ENCODE peak calls at places on chromosomes 4 and X, in six cellular contexts. One of them, this sample, is unnamed.

GRCh38 chr4:94641702-94642560 is 115.8 kb upstream of the BMPR1B start:
- DNase-seq in A549: peak; percentile 47
- DNase-seq in suprapubic skin: no peak
- DNase-seq in H54: peak; percentile 3
- DNase-seq in Peyer's patch: no peak
- DNase-seq in thyroid gland: no peak
- DNase-seq in this sample: no peak

GRCh38 chr4:110172972-110173371 is 25.4 kb downstream of the ELOVL6 start:
- DNase-seq in A549: no peak
- DNase-seq in suprapubic skin: no peak
- DNase-seq in H54: no peak
- DNase-seq in Peyer's patch: no peak
- DNase-seq in thyroid gland: no peak
- DNase-seq in this sample: no peak

GRCh38 chr4:140296335-140296753 is 77.1 kb upstream of the SCOC start:
- DNase-seq in A549: peak; percentile 36
- DNase-seq in suprapubic skin: peak; percentile 91
- DNase-seq in H54: peak; percentile 32
- DNase-seq in Peyer's patch: no peak
- DNase-seq in thyroid gland: peak; percentile 22
- DNase-seq in this sample: no peak

GRCh38 chr4:157012781-157013180 is 41.2 kb upstream of the PDGFC start:
- DNase-seq in A549: no peak
- DNase-seq in suprapubic skin: no peak
- DNase-seq in H54: no peak
- DNase-seq in Peyer's patch: no peak
- DNase-seq in thyroid gland: no peak
- DNase-seq in this sample: no peak

GRCh38 chr4:41349021-41349420 is 92.3 kb downstream of the UCHL1 start:
- DNase-seq in A549: no peak
- DNase-seq in suprapubic skin: no peak
- DNase-seq in H54: no peak
- DNase-seq in Peyer's patch: no peak
- DNase-seq in thyroid gland: no peak
- DNase-seq in this sample: no peak

GRCh38 chr4:152971053-152971452 is 34.9 kb downstream of the FHDC1 start:
- DNase-seq in A549: no peak
- DNase-seq in suprapubic skin: no peak
- DNase-seq in H54: no peak
- DNase-seq in Peyer's patch: no peak
- DNase-seq in thyroid gland: no peak
- DNase-seq in this sample: no peak

GRCh38 chr4:53431052-53431451 is 53.6 kb downstream of the FIP1L1 start:
- DNase-seq in A549: no peak
- DNase-seq in suprapubic skin: no peak
- DNase-seq in H54: no peak
- DNase-seq in Peyer's patch: no peak
- DNase-seq in thyroid gland: no peak
- DNase-seq in this sample: no peak

GRCh38 chr4:147683172-147683571 is 791 bp downstream of the PRMT9 start:
- DNase-seq in A549: no peak
- DNase-seq in suprapubic skin: no peak
- DNase-seq in H54: no peak
- DNase-seq in Peyer's patch: no peak
- DNase-seq in thyroid gland: peak; percentile 53
- DNase-seq in this sample: peak; percentile 47

GRCh38 chrX:102714994-102715393 is 2.7 kb downstream of the GPRASP2 start:
- DNase-seq in A549: no peak
- DNase-seq in suprapubic skin: no peak
- DNase-seq in H54: no peak
- DNase-seq in Peyer's patch: no peak
- DNase-seq in thyroid gland: no peak
- DNase-seq in this sample: no peak

GRCh38 chrX:150529587-150529986 is 38.8 kb upstream of the MTM1 start:
- DNase-seq in A549: no peak
- DNase-seq in suprapubic skin: no peak
- DNase-seq in H54: no peak
- DNase-seq in Peyer's patch: no peak
- DNase-seq in thyroid gland: no peak
- DNase-seq in this sample: no peak

GRCh38 chrX:77436682-77437081 is 10.5 kb upstream of the FGF16 start:
- DNase-seq in A549: no peak
- DNase-seq in suprapubic skin: no peak
- DNase-seq in H54: no peak
- DNase-seq in Peyer's patch: no peak
- DNase-seq in thyroid gland: no peak
- DNase-seq in this sample: no peak

GRCh38 chrX:47239199-47239598 is 6.4 kb downstream of the USP11 start:
- DNase-seq in A549: no peak
- DNase-seq in suprapubic skin: no peak
- DNase-seq in H54: no peak
- DNase-seq in Peyer's patch: no peak
- DNase-seq in thyroid gland: no peak
- DNase-seq in this sample: no peak

GRCh38 chrX:134396174-134396573 is 63.8 kb upstream of the HPRT1 start:
- DNase-seq in A549: peak; percentile 14
- DNase-seq in suprapubic skin: no peak
- DNase-seq in H54: peak; percentile 9
- DNase-seq in Peyer's patch: no peak
- DNase-seq in thyroid gland: no peak
- DNase-seq in this sample: peak; percentile 2

GRCh38 chr4:28014469-28014868 is 1153.8 kb downstream of the STIM2 start:
- DNase-seq in A549: no peak
- DNase-seq in suprapubic skin: no peak
- DNase-seq in H54: no peak
- DNase-seq in Peyer's patch: no peak
- DNase-seq in thyroid gland: no peak
- DNase-seq in this sample: peak; percentile 1

GRCh38 chr4:87884976-87885574 is 52.3 kb downstream of the MEPE start:
- DNase-seq in A549: no peak
- DNase-seq in suprapubic skin: no peak
- DNase-seq in H54: no peak
- DNase-seq in Peyer's patch: no peak
- DNase-seq in thyroid gland: no peak
- DNase-seq in this sample: peak; percentile 83

GRCh38 chr4:79121875-79122358 is 182.7 kb upstream of the PAQR3 start:
- DNase-seq in A549: no peak
- DNase-seq in suprapubic skin: no peak
- DNase-seq in H54: no peak
- DNase-seq in Peyer's patch: no peak
- DNase-seq in thyroid gland: no peak
- DNase-seq in this sample: no peak

GRCh38 chr4:99894998-99895397 is 771 bp upstream of the LAMTOR3 start:
- DNase-seq in A549: no peak
- DNase-seq in suprapubic skin: no peak
- DNase-seq in H54: no peak
- DNase-seq in Peyer's patch: peak; percentile 46
- DNase-seq in thyroid gland: no peak
- DNase-seq in this sample: no peak

GRCh38 chr4:99893029-99893428 is 1.2 kb downstream of the LAMTOR3 start:
- DNase-seq in A549: no peak
- DNase-seq in suprapubic skin: no peak
- DNase-seq in H54: no peak
- DNase-seq in Peyer's patch: no peak
- DNase-seq in thyroid gland: no peak
- DNase-seq in this sample: no peak

GRCh38 chr4:99893991-99894981 is at the start of gene LAMTOR3:
- DNase-seq in A549: peak; percentile 60
- DNase-seq in suprapubic skin: peak; percentile 92
- DNase-seq in H54: peak; percentile 49
- DNase-seq in Peyer's patch: peak; percentile 92
- DNase-seq in thyroid gland: peak; percentile 91
- DNase-seq in this sample: peak; percentile 95
- TF ChIP-seq POLR2A in A549: peak; percentile 12
- TF ChIP-seq POLR2A in suprapubic skin: no peak
- TF ChIP-seq POLR2A in H54: peak; percentile 37
- TF ChIP-seq POLR2A in Peyer's patch: peak; percentile 64
- TF ChIP-seq POLR2A in thyroid gland: peak; percentile 48
- TF ChIP-seq POLR2A in this sample: peak; percentile 68

GRCh38 chr4:6716018-6716911 is at the start of gene BLOC1S4:
- DNase-seq in A549: peak; percentile 82
- DNase-seq in suprapubic skin: no peak
- DNase-seq in H54: peak; percentile 60
- DNase-seq in Peyer's patch: peak; percentile 92
- DNase-seq in thyroid gland: peak; percentile 86
- DNase-seq in this sample: peak; percentile 96
- TF ChIP-seq POLR2A in A549: peak; percentile 69
- TF ChIP-seq POLR2A in suprapubic skin: no peak
- TF ChIP-seq POLR2A in H54: peak; percentile 75
- TF ChIP-seq POLR2A in Peyer's patch: peak; percentile 76
- TF ChIP-seq POLR2A in thyroid gland: peak; percentile 88
- TF ChIP-seq POLR2A in this sample: peak; percentile 84

GRCh38 chr4:176320340-176320975 is 692 bp downstream of the SPCS3 start:
- DNase-seq in A549: peak; percentile 66
- DNase-seq in suprapubic skin: peak; percentile 95
- DNase-seq in H54: peak; percentile 39
- DNase-seq in Peyer's patch: peak; percentile 89
- DNase-seq in thyroid gland: peak; percentile 93
- DNase-seq in this sample: peak; percentile 84
- TF ChIP-seq POLR2A in A549: peak; percentile 14
- TF ChIP-seq POLR2A in suprapubic skin: no peak
- TF ChIP-seq POLR2A in H54: peak; percentile 25
- TF ChIP-seq POLR2A in Peyer's patch: peak; percentile 19
- TF ChIP-seq POLR2A in thyroid gland: peak; percentile 23
- TF ChIP-seq POLR2A in this sample: no peak

DNA sequence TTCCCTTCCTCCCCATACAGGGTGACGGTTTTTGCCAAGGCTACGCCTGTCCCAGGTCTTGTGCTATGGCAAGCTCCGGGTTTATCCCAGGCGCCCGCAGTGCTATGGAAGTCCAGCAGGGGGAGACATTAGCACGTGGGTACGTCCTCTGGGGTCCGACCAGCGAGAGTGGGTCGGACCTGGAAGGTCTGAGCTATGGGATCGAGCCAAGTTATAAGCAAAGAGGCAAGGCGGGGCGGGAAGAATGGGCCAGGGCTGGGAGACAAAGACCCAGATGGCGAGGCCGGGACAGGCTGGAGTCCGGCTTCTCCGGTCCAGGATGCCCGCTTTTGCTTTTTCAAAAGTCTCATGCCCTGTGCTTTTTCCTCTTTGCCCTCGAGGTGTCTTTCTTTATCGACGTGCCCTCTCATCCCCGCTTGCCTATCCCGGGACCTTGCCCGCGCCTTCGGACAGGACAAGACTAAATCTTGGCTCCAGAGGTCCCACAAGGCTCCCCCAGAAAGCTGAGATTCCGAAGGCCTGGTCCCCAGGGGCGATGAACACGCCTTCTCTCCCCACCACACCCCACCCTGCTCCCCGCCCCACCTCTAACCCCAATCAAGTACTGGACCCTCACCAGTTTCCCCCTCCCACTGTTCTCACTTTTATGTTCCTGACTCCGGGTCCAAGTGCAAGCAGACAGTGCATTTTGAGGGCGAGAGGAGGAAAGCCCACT is 816 bp upstream of the EFNB1 start:
- DNase-seq in A549: peak; percentile 31
- DNase-seq in suprapubic skin: peak; percentile 85
- DNase-seq in H54: peak; percentile 40
- DNase-seq in Peyer's patch: peak; percentile 83
- DNase-seq in thyroid gland: peak; percentile 79
- DNase-seq in this sample: peak; percentile 67
- TF ChIP-seq POLR2A in A549: no peak
- TF ChIP-seq POLR2A in suprapubic skin: no peak
- TF ChIP-seq POLR2A in H54: no peak
- TF ChIP-seq POLR2A in Peyer's patch: peak; percentile 15
- TF ChIP-seq POLR2A in thyroid gland: no peak
- TF ChIP-seq POLR2A in this sample: no peak